ENCODE peak calls at places on chromosome 1, in four cellular contexts. J is fibroblast of lung, L is HCT116, R is GM23338. A is an unnamed sample. For H3K4me1, the result is how much of the 10 kb centered on the place peaks cover.

GRCh38 chr1:3173113-3173745 is 104.2 kb downstream of the PRDM16 start:
- DNase-seq in R (no peak), J (no peak), L (no peak), A (no peak)

GRCh38 chr1:48917070-48917454 is 140.4 kb upstream of the BEND5 start:
- DNase-seq in J (no peak), L (no peak), R (no peak), A (no peak)

GRCh38 chr1:210123383-210123782 is 109.2 kb upstream of the SERTAD4 start:
- DNase-seq in L (no peak), R (no peak), J (no peak), A (no peak)

GRCh38 chr1:162206300-162206699 is 136.8 kb downstream of the NOS1AP start:
- DNase-seq in L (no peak), R (no peak), J (no peak), A (no peak)

GRCh38 chr1:30417001-30417700 is 306.2 kb downstream of the MATN1 start:
- DNase-seq in J (no peak), R (no peak), L (no peak), A (no peak)

GRCh38 chr1:6807782-6808181 is 22.5 kb downstream of the CAMTA1 start:
- DNase-seq in L (no peak), R (no peak), J (no peak), A (no peak)

GRCh38 chr1:28370220-28371010 is 875 bp downstream of the PHACTR4 start:
- DNase-seq in R (peak), J (peak), L (no peak), A (peak)

GRCh38 chr1:93448983-93449805 is 1.3 kb downstream of the FNBP1L start:
- DNase-seq in L (no peak), R (peak), J (peak), A (no peak)

GRCh38 chr1:94843846-94844245 is 23.7 kb downstream of the SLC44A3 start:
- DNase-seq in L (no peak), R (no peak), J (no peak), A (no peak)

GRCh38 chr1:209704584-209704983 is at the start of gene HSD11B1:
- DNase-seq in R (no peak), L (no peak), J (peak), A (no peak)

GRCh38 chr1:43530483-43531452 is at the start of gene PTPRF:
- DNase-seq in L (no peak), J (peak), R (peak), A (no peak)

GRCh38 chr1:47840338-47840737 is 156.8 kb downstream of the TRABD2B start:
- DNase-seq in L (no peak), J (no peak), R (no peak), A (no peak)

GRCh38 chr1:169931795-169932195 is 38.1 kb upstream of the SCYL3 start:
- DNase-seq in R (no peak), J (peak), L (no peak), A (no peak)

GRCh38 chr1:152227310-152227928 is 3.4 kb upstream of the HRNR start:
- DNase-seq in R (peak), J (peak), L (no peak), A (no peak)

GRCh38 chr1:43558346-43558841 is 27.7 kb downstream of the PTPRF start:
- DNase-seq in R (peak), L (no peak), J (peak), A (no peak)

GRCh38 chr1:79052829-79053449 is 46.4 kb upstream of the ADGRL4 start:
- DNase-seq in R (no peak), L (no peak), J (no peak), A (no peak)

GRCh38 chr1:206012086-206012859 is 9.1 kb upstream of the RAB7B start:
- DNase-seq in J (no peak), L (no peak), R (peak), A (peak)

GRCh38 chr1:218473527-218473926 is 128.4 kb downstream of the TGFB2 start:
- DNase-seq in R (no peak), L (no peak), J (peak), A (no peak)

GRCh38 chr1:248359415-248359814 is 2.0 kb upstream of the OR2T4 start:
- DNase-seq in J (no peak), R (no peak), L (no peak), A (no peak)

GRCh38 chr1:8283058-8283884 is 34.6 kb upstream of the SLC45A1 start:
- DNase-seq in R (no peak), L (no peak), J (no peak), A (peak)

GRCh38 chr1:242187171-242187570 is 188.3 kb upstream of the MAP1LC3C start:
- DNase-seq in R (no peak), J (no peak), L (no peak), A (no peak)

GRCh38 chr1:158952416-158952815 is 21.1 kb downstream of the PYHIN1 start:
- DNase-seq in L (no peak), R (no peak), J (no peak), A (peak)

GRCh38 chr1:159261726-159262494 is 40.2 kb upstream of the FCER1A start:
- DNase-seq in J (no peak), R (no peak), L (no peak), A (no peak)

GRCh38 chr1:208177656-208178055 is 66.5 kb downstream of the PLXNA2 start:
- DNase-seq in L (no peak), J (no peak), R (peak), A (peak)

GRCh38 chr1:150566589-150567340 is 12.6 kb downstream of the MCL1 start:
- DNase-seq in L (no peak), J (no peak), R (no peak), A (no peak)

GRCh38 chr1:1083181-1084027 is 9.3 kb upstream of the RNF223 start:
- DNase-seq in L (no peak), R (no peak), J (no peak), A (no peak)

GRCh38 chr1:37157634-37158033 is 123.3 kb upstream of the GRIK3 start:
- DNase-seq in R (no peak), L (no peak), J (no peak), A (no peak)

GRCh38 chr1:27569506-27570382 is 34.2 kb downstream of the AHDC1 start:
- DNase-seq in R (peak), L (no peak), J (no peak), A (no peak)

GRCh38 chr1:184965889-184966860 is 8.1 kb downstream of the NIBAN1 start:
- DNase-seq in L (no peak), R (no peak), J (peak), A (no peak)

GRCh38 chr1:228471762-228472398 is 15.3 kb upstream of the RNF187 start:
- DNase-seq in J (peak), L (peak), R (peak), A (peak)

GRCh38 chr1:150917387-150917786 is 8.8 kb upstream of the SETDB1 start:
- DNase-seq in R (no peak), J (no peak), L (no peak), A (no peak)

GRCh38 chr1:220528679-220529529 is 968 bp downstream of the MARK1 start:
- DNase-seq in J (no peak), R (peak), L (no peak), A (no peak)

GRCh38 chr1:27106561-27107323 is 48.2 kb downstream of the SLC9A1 start:
- DNase-seq in L (no peak), J (no peak), R (no peak), A (peak)

GRCh38 chr1:45569962-45570581 is 13.8 kb upstream of the NASP start:
- DNase-seq in R (peak), J (peak), L (peak), A (peak)

GRCh38 chr1:240914506-240914905 is 302.6 kb upstream of the GREM2 start:
- DNase-seq in J (no peak), R (no peak), L (no peak), A (no peak)

GRCh38 chr1:38564946-38565570 is 294.5 kb downstream of the RRAGC start:
- DNase-seq in R (no peak), L (no peak), J (no peak), A (no peak)

GRCh38 chr1:148362141-148362929 is 120.8 kb downstream of the PPIAL4G start:
- DNase-seq in R (peak), L (peak), J (no peak), A (no peak)

GRCh38 chr1:46342084-46342656 is 1.6 kb downstream of the NSUN4 start:
- DNase-seq in J (peak), R (peak), L (no peak), A (peak)

GRCh38 chr1:201713093-201713810 is 115.7 kb upstream of the IPO9 start:
- DNase-seq in J (peak), R (no peak), L (peak), A (no peak)

GRCh38 chr1:65260851-65261473 is 48.4 kb upstream of the DNAJC6 start:
- DNase-seq in R (no peak), J (peak), L (peak), A (no peak)
- H3K4me2 ChIP-seq in R (no peak), J (no peak), L (peak), A (no peak)

GRCh38 chr1:154839691-154840090 is 30.4 kb downstream of the KCNN3 start:
- DNase-seq in L (no peak), J (no peak), R (peak), A (no peak)
- H3K4me1 ChIP-seq in L (under half), J (under half), R (under half), A (half or more)

DNA sequence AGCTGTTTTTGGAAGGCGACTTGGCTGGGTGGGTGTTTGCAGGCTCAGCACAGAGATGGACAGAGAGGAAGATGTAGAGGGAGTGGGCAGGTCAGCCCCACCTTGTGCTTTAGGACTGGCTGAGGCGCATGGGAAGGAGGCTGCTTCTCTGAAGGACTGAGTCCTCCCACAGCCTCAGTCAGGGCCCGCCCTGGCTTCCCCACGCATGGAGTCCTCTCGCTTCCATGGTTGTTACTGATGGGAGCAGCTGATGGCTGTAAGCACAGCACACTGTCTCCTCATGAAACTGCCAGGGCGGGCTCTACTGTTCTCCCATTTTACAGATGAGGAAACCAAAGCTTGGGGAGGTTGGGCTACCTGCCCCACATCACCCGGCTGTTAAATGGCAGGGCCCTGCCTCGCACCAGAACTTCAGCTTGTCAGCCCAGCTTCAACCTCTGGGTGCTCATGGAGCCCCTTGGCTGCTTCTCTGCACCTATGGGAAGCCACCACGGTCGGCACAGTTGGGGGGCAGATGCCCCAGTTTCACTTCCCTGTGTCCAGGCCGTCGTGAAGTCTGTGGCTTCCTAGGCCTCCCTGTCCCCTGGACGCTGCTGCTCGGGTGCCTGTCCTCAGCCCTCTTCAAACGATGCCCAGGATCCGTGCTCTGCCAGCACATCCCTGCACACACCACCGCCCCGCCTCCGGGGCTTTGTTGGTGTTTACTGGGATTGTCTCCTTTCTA is 2.4 kb downstream of the TMEM201 start:
- DNase-seq in L (no peak), J (no peak), R (no peak), A (peak)
- H3K4me3 ChIP-seq in L (no peak), J (no peak), R (no peak), A (peak)

GRCh38 chr1:90925928-90926869 is 95.6 kb downstream of the ZNF644 start:
- DNase-seq in L (no peak), R (peak), J (peak), A (no peak)
- H3K4me2 ChIP-seq in L (peak), R (peak), J (no peak), A (no peak)

DNA sequence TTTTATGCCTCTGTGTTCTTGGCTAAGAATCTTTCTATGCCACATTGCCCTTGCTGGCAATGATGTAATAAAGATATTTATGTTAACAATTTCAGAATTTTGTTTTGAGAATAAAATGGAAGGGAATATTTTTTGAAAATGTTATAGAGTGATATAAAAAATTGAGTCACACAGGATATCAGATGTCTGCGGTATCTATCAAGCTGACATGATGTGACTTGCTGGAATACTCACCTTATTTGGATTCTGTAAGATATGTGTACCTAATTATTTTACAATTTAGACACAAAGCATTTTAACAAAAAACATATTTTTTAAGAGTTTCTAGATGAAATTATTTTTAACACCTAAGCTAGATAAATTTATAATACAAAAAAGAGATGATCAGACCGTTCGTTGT is 660.0 kb upstream of the B3GALT2 start:
- DNase-seq in J (no peak), R (no peak), L (no peak), A (no peak)
- H3K4me1 ChIP-seq in J (under half), R (under half), L (under half), A (under half)

GRCh38 chr1:17436380-17437174 is 2.9 kb downstream of the RCC2 start:
- DNase-seq in L (no peak), J (no peak), R (peak), A (peak)
- H3K4me3 ChIP-seq in L (peak), J (peak), R (peak), A (peak)

GRCh38 chr1:230621290-230622022 is 20.8 kb upstream of the COG2 start:
- DNase-seq in J (no peak), R (no peak), L (no peak), A (peak)
- H3K4me2 ChIP-seq in J (no peak), R (no peak), L (no peak), A (no peak)

DNA sequence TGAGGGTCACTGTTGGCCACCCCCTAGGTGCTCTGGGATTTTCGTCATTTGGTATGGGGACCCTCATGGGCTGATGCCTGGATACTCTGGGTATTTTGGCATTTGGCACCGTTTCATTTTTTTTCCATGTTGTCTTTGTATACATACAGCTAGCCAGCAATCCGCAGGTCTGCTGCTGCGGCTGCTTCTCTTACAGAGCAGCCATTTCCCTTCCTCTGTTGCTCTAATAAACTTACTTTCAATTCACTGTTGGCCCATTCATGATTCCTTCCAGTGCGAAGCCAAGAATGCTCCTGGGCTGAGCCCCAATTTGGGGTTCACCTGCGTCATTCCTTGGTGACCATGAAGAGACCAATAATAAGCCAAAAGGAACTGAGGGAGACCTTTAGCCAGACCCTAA is 21.5 kb downstream of the GON4L start:
- DNase-seq in J (no peak), R (no peak), L (no peak), A (peak)
- H3K4me1 ChIP-seq in J (under half), R (under half), L (under half), A (under half)

A was measured in Karpas-422.